ENCODE peak calls at places on chromosomes 16 and 17, in ten cellular contexts. One of them, this sample, is unnamed.

GRCh38 chr16:11354733-11355574 is 9.7 kb downstream of the RMI2 start:
- DNase-seq in CD4-positive, alpha-beta T cell: peak
- DNase-seq in small intestine: peak
- DNase-seq in AG08395: no peak
- DNase-seq in NCI-H82: no peak
- DNase-seq in cardiac muscle cell: peak
- DNase-seq in RPMI7951: peak
- DNase-seq in AG10803: peak
- DNase-seq in activated naive CD4-positive, alpha-beta T cell treated with Interleukin-2 at 50 U/mL for 16 hours: peak
- DNase-seq in PC-3: no peak
- DNase-seq in this sample: no peak

GRCh38 chr17:40726919-40727318 is 23.4 kb upstream of the KRT24 start:
- DNase-seq in cardiac muscle cell: no peak
- DNase-seq in PC-3: peak
- DNase-seq in CD4-positive, alpha-beta T cell: no peak
- DNase-seq in activated naive CD4-positive, alpha-beta T cell treated with Interleukin-2 at 50 U/mL for 16 hours: no peak
- DNase-seq in small intestine: peak
- DNase-seq in AG10803: no peak
- DNase-seq in NCI-H82: no peak
- DNase-seq in RPMI7951: peak
- DNase-seq in AG08395: no peak
- DNase-seq in this sample: no peak

GRCh38 chr16:21001262-21001661 is 100.7 kb downstream of the LYRM1 start:
- DNase-seq in AG10803: peak
- DNase-seq in PC-3: peak
- DNase-seq in NCI-H82: peak
- DNase-seq in cardiac muscle cell: peak
- DNase-seq in small intestine: peak
- DNase-seq in AG08395: peak
- DNase-seq in CD4-positive, alpha-beta T cell: no peak
- DNase-seq in RPMI7951: peak
- DNase-seq in activated naive CD4-positive, alpha-beta T cell treated with Interleukin-2 at 50 U/mL for 16 hours: peak
- DNase-seq in this sample: no peak

GRCh38 chr17:83193336-83194188 is 114.2 kb downstream of the METRNL start:
- DNase-seq in small intestine: no peak
- DNase-seq in cardiac muscle cell: no peak
- DNase-seq in NCI-H82: no peak
- DNase-seq in AG08395: no peak
- DNase-seq in PC-3: peak
- DNase-seq in CD4-positive, alpha-beta T cell: no peak
- DNase-seq in RPMI7951: peak
- DNase-seq in AG10803: peak
- DNase-seq in activated naive CD4-positive, alpha-beta T cell treated with Interleukin-2 at 50 U/mL for 16 hours: no peak
- DNase-seq in this sample: no peak

GRCh38 chr17:79131274-79131635 is 56.6 kb downstream of the ENGASE start:
- DNase-seq in RPMI7951: no peak
- DNase-seq in NCI-H82: no peak
- DNase-seq in activated naive CD4-positive, alpha-beta T cell treated with Interleukin-2 at 50 U/mL for 16 hours: no peak
- DNase-seq in AG10803: no peak
- DNase-seq in PC-3: no peak
- DNase-seq in small intestine: no peak
- DNase-seq in cardiac muscle cell: no peak
- DNase-seq in CD4-positive, alpha-beta T cell: no peak
- DNase-seq in AG08395: no peak
- DNase-seq in this sample: no peak

GRCh38 chr17:47119746-47120520 is 69.2 kb downstream of the CDC27 start:
- DNase-seq in PC-3: peak
- DNase-seq in small intestine: no peak
- DNase-seq in AG08395: peak
- DNase-seq in activated naive CD4-positive, alpha-beta T cell treated with Interleukin-2 at 50 U/mL for 16 hours: no peak
- DNase-seq in cardiac muscle cell: peak
- DNase-seq in AG10803: peak
- DNase-seq in CD4-positive, alpha-beta T cell: no peak
- DNase-seq in NCI-H82: no peak
- DNase-seq in RPMI7951: peak
- DNase-seq in this sample: no peak

GRCh38 chr16:88941933-88942909 is 34.8 kb downstream of the CBFA2T3 start:
- DNase-seq in CD4-positive, alpha-beta T cell: peak
- DNase-seq in AG10803: no peak
- DNase-seq in PC-3: no peak
- DNase-seq in activated naive CD4-positive, alpha-beta T cell treated with Interleukin-2 at 50 U/mL for 16 hours: peak
- DNase-seq in NCI-H82: peak
- DNase-seq in small intestine: no peak
- DNase-seq in RPMI7951: no peak
- DNase-seq in cardiac muscle cell: peak
- DNase-seq in AG08395: peak
- DNase-seq in this sample: peak

GRCh38 chr16:66026211-66026610 is 340.3 kb upstream of the CDH5 start:
- DNase-seq in small intestine: no peak
- DNase-seq in CD4-positive, alpha-beta T cell: no peak
- DNase-seq in cardiac muscle cell: peak
- DNase-seq in NCI-H82: peak
- DNase-seq in AG08395: no peak
- DNase-seq in AG10803: peak
- DNase-seq in RPMI7951: peak
- DNase-seq in activated naive CD4-positive, alpha-beta T cell treated with Interleukin-2 at 50 U/mL for 16 hours: no peak
- DNase-seq in PC-3: peak
- DNase-seq in this sample: peak

GRCh38 chr17:73640691-73641090 is 3.6 kb downstream of the SDK2 start:
- DNase-seq in activated naive CD4-positive, alpha-beta T cell treated with Interleukin-2 at 50 U/mL for 16 hours: no peak
- DNase-seq in cardiac muscle cell: no peak
- DNase-seq in AG10803: no peak
- DNase-seq in PC-3: no peak
- DNase-seq in RPMI7951: no peak
- DNase-seq in small intestine: no peak
- DNase-seq in CD4-positive, alpha-beta T cell: no peak
- DNase-seq in NCI-H82: no peak
- DNase-seq in AG08395: no peak
- DNase-seq in this sample: no peak

GRCh38 chr17:7220593-7221280 is 999 bp downstream of the ACADVL start:
- DNase-seq in PC-3: peak
- DNase-seq in AG08395: peak
- DNase-seq in RPMI7951: peak
- DNase-seq in AG10803: peak
- DNase-seq in small intestine: peak
- DNase-seq in cardiac muscle cell: peak
- DNase-seq in activated naive CD4-positive, alpha-beta T cell treated with Interleukin-2 at 50 U/mL for 16 hours: peak
- DNase-seq in NCI-H82: peak
- DNase-seq in CD4-positive, alpha-beta T cell: peak
- DNase-seq in this sample: peak

GRCh38 chr17:31575043-31575442 is 183.6 kb downstream of the RAB11FIP4 start:
- DNase-seq in NCI-H82: no peak
- DNase-seq in AG10803: no peak
- DNase-seq in small intestine: no peak
- DNase-seq in activated naive CD4-positive, alpha-beta T cell treated with Interleukin-2 at 50 U/mL for 16 hours: no peak
- DNase-seq in PC-3: no peak
- DNase-seq in AG08395: no peak
- DNase-seq in RPMI7951: no peak
- DNase-seq in CD4-positive, alpha-beta T cell: no peak
- DNase-seq in cardiac muscle cell: no peak
- DNase-seq in this sample: no peak

GRCh38 chr16:85844786-85845185 is 45.3 kb downstream of the COX4I1 start:
- DNase-seq in activated naive CD4-positive, alpha-beta T cell treated with Interleukin-2 at 50 U/mL for 16 hours: no peak
- DNase-seq in AG10803: no peak
- DNase-seq in RPMI7951: no peak
- DNase-seq in CD4-positive, alpha-beta T cell: no peak
- DNase-seq in PC-3: no peak
- DNase-seq in NCI-H82: no peak
- DNase-seq in small intestine: peak
- DNase-seq in AG08395: no peak
- DNase-seq in cardiac muscle cell: peak
- DNase-seq in this sample: peak

GRCh38 chr17:35799942-35800341 is 4.5 kb upstream of the MMP28 start:
- DNase-seq in AG10803: peak
- DNase-seq in cardiac muscle cell: peak
- DNase-seq in activated naive CD4-positive, alpha-beta T cell treated with Interleukin-2 at 50 U/mL for 16 hours: no peak
- DNase-seq in PC-3: peak
- DNase-seq in NCI-H82: no peak
- DNase-seq in CD4-positive, alpha-beta T cell: no peak
- DNase-seq in small intestine: peak
- DNase-seq in RPMI7951: peak
- DNase-seq in AG08395: peak
- DNase-seq in this sample: peak

GRCh38 chr17:50972579-50972978 is 106.4 kb upstream of the TOB1 start:
- DNase-seq in cardiac muscle cell: no peak
- DNase-seq in activated naive CD4-positive, alpha-beta T cell treated with Interleukin-2 at 50 U/mL for 16 hours: no peak
- DNase-seq in PC-3: no peak
- DNase-seq in small intestine: no peak
- DNase-seq in AG08395: no peak
- DNase-seq in CD4-positive, alpha-beta T cell: no peak
- DNase-seq in RPMI7951: no peak
- DNase-seq in AG10803: no peak
- DNase-seq in NCI-H82: no peak
- DNase-seq in this sample: no peak

GRCh38 chr16:68762996-68763756 is 26.1 kb downstream of the CDH1 start:
- DNase-seq in activated naive CD4-positive, alpha-beta T cell treated with Interleukin-2 at 50 U/mL for 16 hours: no peak
- DNase-seq in NCI-H82: no peak
- DNase-seq in small intestine: no peak
- DNase-seq in CD4-positive, alpha-beta T cell: no peak
- DNase-seq in AG10803: peak
- DNase-seq in PC-3: no peak
- DNase-seq in RPMI7951: no peak
- DNase-seq in AG08395: peak
- DNase-seq in cardiac muscle cell: peak
- DNase-seq in this sample: no peak

GRCh38 chr16:87681990-87682570 is 79.8 kb downstream of the JPH3 start:
- DNase-seq in activated naive CD4-positive, alpha-beta T cell treated with Interleukin-2 at 50 U/mL for 16 hours: no peak
- DNase-seq in CD4-positive, alpha-beta T cell: no peak
- DNase-seq in cardiac muscle cell: peak
- DNase-seq in PC-3: no peak
- DNase-seq in AG10803: peak
- DNase-seq in RPMI7951: peak
- DNase-seq in small intestine: no peak
- DNase-seq in AG08395: peak
- DNase-seq in NCI-H82: peak
- DNase-seq in this sample: no peak

GRCh38 chr16:14071576-14072271 is 605 bp downstream of the MRTFB start:
- DNase-seq in activated naive CD4-positive, alpha-beta T cell treated with Interleukin-2 at 50 U/mL for 16 hours: no peak
- DNase-seq in AG10803: no peak
- DNase-seq in cardiac muscle cell: no peak
- DNase-seq in PC-3: peak
- DNase-seq in NCI-H82: peak
- DNase-seq in AG08395: peak
- DNase-seq in small intestine: no peak
- DNase-seq in CD4-positive, alpha-beta T cell: no peak
- DNase-seq in RPMI7951: no peak
- DNase-seq in this sample: no peak

GRCh38 chr17:1001640-1002411 is 4.9 kb downstream of the TIMM22 start:
- DNase-seq in activated naive CD4-positive, alpha-beta T cell treated with Interleukin-2 at 50 U/mL for 16 hours: no peak
- DNase-seq in AG08395: peak
- DNase-seq in NCI-H82: no peak
- DNase-seq in AG10803: peak
- DNase-seq in CD4-positive, alpha-beta T cell: no peak
- DNase-seq in small intestine: no peak
- DNase-seq in RPMI7951: peak
- DNase-seq in PC-3: no peak
- DNase-seq in cardiac muscle cell: peak
- DNase-seq in this sample: no peak

GRCh38 chr17:50768348-50768761 is 1.0 kb upstream of the ANKRD40CL start:
- DNase-seq in PC-3: peak
- DNase-seq in RPMI7951: no peak
- DNase-seq in AG08395: no peak
- DNase-seq in small intestine: peak
- DNase-seq in activated naive CD4-positive, alpha-beta T cell treated with Interleukin-2 at 50 U/mL for 16 hours: no peak
- DNase-seq in CD4-positive, alpha-beta T cell: no peak
- DNase-seq in AG10803: no peak
- DNase-seq in NCI-H82: no peak
- DNase-seq in cardiac muscle cell: no peak
- DNase-seq in this sample: peak

GRCh38 chr17:61072648-61073047 is 327.0 kb upstream of the TBX2 start:
- DNase-seq in NCI-H82: no peak
- DNase-seq in small intestine: no peak
- DNase-seq in cardiac muscle cell: no peak
- DNase-seq in AG08395: no peak
- DNase-seq in AG10803: no peak
- DNase-seq in CD4-positive, alpha-beta T cell: no peak
- DNase-seq in activated naive CD4-positive, alpha-beta T cell treated with Interleukin-2 at 50 U/mL for 16 hours: no peak
- DNase-seq in PC-3: no peak
- DNase-seq in RPMI7951: no peak
- DNase-seq in this sample: no peak

GRCh38 chr17:39054111-39054645 is 87.0 kb upstream of the FBXO47 start:
- DNase-seq in PC-3: no peak
- DNase-seq in activated naive CD4-positive, alpha-beta T cell treated with Interleukin-2 at 50 U/mL for 16 hours: no peak
- DNase-seq in cardiac muscle cell: peak
- DNase-seq in NCI-H82: no peak
- DNase-seq in AG10803: no peak
- DNase-seq in small intestine: peak
- DNase-seq in CD4-positive, alpha-beta T cell: no peak
- DNase-seq in AG08395: no peak
- DNase-seq in RPMI7951: no peak
- DNase-seq in this sample: no peak

GRCh38 chr17:18314059-18314730 is 599 bp downstream of the TOP3A start:
- DNase-seq in PC-3: peak
- DNase-seq in NCI-H82: peak
- DNase-seq in cardiac muscle cell: peak
- DNase-seq in AG08395: no peak
- DNase-seq in CD4-positive, alpha-beta T cell: no peak
- DNase-seq in small intestine: peak
- DNase-seq in AG10803: no peak
- DNase-seq in RPMI7951: peak
- DNase-seq in activated naive CD4-positive, alpha-beta T cell treated with Interleukin-2 at 50 U/mL for 16 hours: no peak
- DNase-seq in this sample: no peak

GRCh38 chr16:3907586-3907985 is 27.1 kb upstream of the CREBBP start:
- DNase-seq in cardiac muscle cell: no peak
- DNase-seq in NCI-H82: no peak
- DNase-seq in activated naive CD4-positive, alpha-beta T cell treated with Interleukin-2 at 50 U/mL for 16 hours: no peak
- DNase-seq in PC-3: no peak
- DNase-seq in AG08395: no peak
- DNase-seq in RPMI7951: no peak
- DNase-seq in small intestine: peak
- DNase-seq in CD4-positive, alpha-beta T cell: no peak
- DNase-seq in AG10803: no peak
- DNase-seq in this sample: peak

GRCh38 chr16:70421473-70422311 is 17.2 kb downstream of the ST3GAL2 start:
- DNase-seq in CD4-positive, alpha-beta T cell: no peak
- DNase-seq in RPMI7951: no peak
- DNase-seq in activated naive CD4-positive, alpha-beta T cell treated with Interleukin-2 at 50 U/mL for 16 hours: no peak
- DNase-seq in small intestine: no peak
- DNase-seq in cardiac muscle cell: no peak
- DNase-seq in PC-3: no peak
- DNase-seq in AG10803: no peak
- DNase-seq in AG08395: no peak
- DNase-seq in NCI-H82: no peak
- DNase-seq in this sample: no peak

GRCh38 chr16:85057212-85057889 is 29.8 kb downstream of the KIAA0513 start:
- DNase-seq in activated naive CD4-positive, alpha-beta T cell treated with Interleukin-2 at 50 U/mL for 16 hours: no peak
- DNase-seq in PC-3: peak
- DNase-seq in cardiac muscle cell: no peak
- DNase-seq in AG10803: no peak
- DNase-seq in small intestine: no peak
- DNase-seq in NCI-H82: peak
- DNase-seq in CD4-positive, alpha-beta T cell: no peak
- DNase-seq in RPMI7951: no peak
- DNase-seq in AG08395: no peak
- DNase-seq in this sample: peak

This sample was measured in hepatocyte.